ENCODE peak calls at places on chromosomes 7 and 10, in four cellular contexts. C, N, H and Q are unnamed samples.

GRCh38 chr7:134357486-134357885 is 40.8 kb upstream of the SLC35B4 start:
- DNase-seq in C (no peak), N (no peak), H (no peak), Q (peak; percentile 31)

GRCh38 chr10:106705576-106706526 is 458.7 kb downstream of the SORCS1 start:
- DNase-seq in C (peak; percentile 80), N (peak; percentile 68), H (peak; percentile 48), Q (peak; percentile 75)

GRCh38 chr7:70183278-70183677 is 585.0 kb downstream of the AUTS2 start:
- DNase-seq in C (no peak), N (peak; percentile 18), H (no peak), Q (peak; percentile 48)

GRCh38 chr10:127550861-127551260 is 1.8 kb downstream of the NPS start:
- DNase-seq in C (no peak), N (no peak), H (no peak), Q (no peak)

GRCh38 chr10:63173468-63174227 is 40.5 kb downstream of the NRBF2 start:
- DNase-seq in C (no peak), N (no peak), H (no peak), Q (no peak)

GRCh38 chr7:43785425-43785824 is 26.9 kb downstream of the BLVRA start:
- DNase-seq in C (no peak), N (no peak), H (no peak), Q (no peak)

GRCh38 chr7:55567495-55568070 is 4.7 kb downstream of the VOPP1 start:
- DNase-seq in C (no peak), N (no peak), H (no peak), Q (no peak)

GRCh38 chr10:100182908-100183307 is 2.9 kb downstream of the ERLIN1 start:
- DNase-seq in C (no peak), N (no peak), H (no peak), Q (no peak)

GRCh38 chr7:77338883-77339629 is 77.1 kb downstream of the GSAP start:
- DNase-seq in C (no peak), N (no peak), H (peak; percentile 35), Q (no peak)

GRCh38 chr7:79778786-79779382 is 325.4 kb upstream of the MAGI2 start:
- DNase-seq in C (no peak), N (no peak), H (no peak), Q (no peak)

GRCh38 chr10:78850611-78851010 is 218.2 kb upstream of the ZMIZ1 start:
- DNase-seq in C (no peak), N (no peak), H (no peak), Q (no peak)

GRCh38 chr7:91596287-91596686 is 284.2 kb downstream of the MTERF1 start:
- DNase-seq in C (no peak), N (peak; percentile 9), H (no peak), Q (no peak)

GRCh38 chr7:135856356-135857144 is 107.9 kb upstream of the FAM180A start:
- DNase-seq in C (no peak), N (no peak), H (no peak), Q (no peak)

GRCh38 chr7:17941171-17941490 is 837 bp upstream of the SNX13 start:
- DNase-seq in C (no peak), N (no peak), H (peak; percentile 18), Q (no peak)

GRCh38 chr10:22646291-22646926 is 68.0 kb downstream of the PIP4K2A start:
- DNase-seq in C (no peak), N (no peak), H (no peak), Q (no peak)

GRCh38 chr10:131825960-131826650 is 74.7 kb upstream of the PPP2R2D start:
- DNase-seq in C (no peak), N (no peak), H (no peak), Q (no peak)

GRCh38 chr10:49365675-49366415 is 30.0 kb downstream of the DRGX start:
- DNase-seq in C (peak; percentile 45), N (no peak), H (no peak), Q (no peak)

GRCh38 chr10:70568781-70569495 is 33.6 kb downstream of the PRF1 start:
- DNase-seq in C (no peak), N (no peak), H (no peak), Q (no peak)

GRCh38 chr10:119597405-119598186 is 832 bp upstream of the TIAL1 start:
- DNase-seq in C (no peak), N (no peak), H (no peak), Q (no peak)

GRCh38 chr10:71623098-71623985 is 96.2 kb downstream of the C10orf105 start:
- DNase-seq in C (no peak), N (no peak), H (no peak), Q (peak; percentile 34)

GRCh38 chr10:31706464-31706863 is 222.2 kb downstream of the ARHGAP12 start:
- DNase-seq in C (no peak), N (no peak), H (no peak), Q (no peak)

GRCh38 chr7:148299335-148299734 is 291.2 kb upstream of the C7orf33 start:
- DNase-seq in C (no peak), N (no peak), H (peak; percentile 30), Q (no peak)

GRCh38 chr10:97888641-97889262 is 39.1 kb downstream of the GOLGA7B start:
- DNase-seq in C (no peak), N (no peak), H (no peak), Q (no peak)

GRCh38 chr7:114944742-114945625 is 23.1 kb downstream of the MDFIC start:
- DNase-seq in C (no peak), N (no peak), H (no peak), Q (no peak)

GRCh38 chr7:18459439-18459838 is 36.1 kb upstream of the HDAC9 start:
- DNase-seq in C (no peak), N (no peak), H (no peak), Q (no peak)

GRCh38 chr10:110307805-110308204 is 3.1 kb upstream of the SMNDC1 start:
- DNase-seq in C (no peak), N (no peak), H (no peak), Q (no peak)

GRCh38 chr7:20329389-20330175 is 1.1 kb upstream of the ITGB8 start:
- DNase-seq in C (no peak), N (no peak), H (peak; percentile 60), Q (peak; percentile 68)

GRCh38 chr7:20331231-20331880 is 656 bp downstream of the ITGB8 start:
- DNase-seq in C (no peak), N (no peak), H (no peak), Q (no peak)

GRCh38 chr7:20331912-20332317 is 1.2 kb downstream of the ITGB8 start:
- DNase-seq in C (no peak), N (no peak), H (no peak), Q (no peak)

GRCh38 chr7:20330176-20330796 is 414 bp upstream of the ITGB8 start:
- DNase-seq in C (peak; percentile 80), N (no peak), H (peak; percentile 36), Q (peak; percentile 66)

DNA sequence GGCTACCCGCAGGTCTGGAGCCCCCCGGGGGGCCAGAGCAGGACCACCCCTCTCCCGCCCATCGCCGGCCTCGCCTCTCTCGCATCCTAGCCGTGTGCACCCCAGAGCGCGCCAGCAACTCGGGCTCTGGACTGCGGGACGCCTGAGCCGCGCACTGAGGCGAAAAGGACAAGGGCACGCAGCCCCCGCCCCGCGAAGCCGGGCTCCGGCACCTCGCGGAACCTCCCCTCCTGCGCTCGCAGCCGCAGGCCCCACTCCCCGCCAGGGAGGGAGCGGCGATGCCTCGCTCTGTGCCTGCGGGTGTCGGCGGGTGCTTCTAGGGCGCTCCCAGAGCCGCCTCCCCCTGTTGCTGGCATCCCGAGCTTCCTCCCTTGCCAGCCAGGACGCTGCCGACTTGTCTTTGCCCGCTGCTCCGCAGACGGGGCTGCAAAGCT is at the start of gene ITGB8:
- DNase-seq in C (peak; percentile 81), N (no peak), H (no peak), Q (peak; percentile 31)
- TF ChIP-seq SUZ12 in C (no peak), N (no peak), H (no peak), Q (no peak)

DNA sequence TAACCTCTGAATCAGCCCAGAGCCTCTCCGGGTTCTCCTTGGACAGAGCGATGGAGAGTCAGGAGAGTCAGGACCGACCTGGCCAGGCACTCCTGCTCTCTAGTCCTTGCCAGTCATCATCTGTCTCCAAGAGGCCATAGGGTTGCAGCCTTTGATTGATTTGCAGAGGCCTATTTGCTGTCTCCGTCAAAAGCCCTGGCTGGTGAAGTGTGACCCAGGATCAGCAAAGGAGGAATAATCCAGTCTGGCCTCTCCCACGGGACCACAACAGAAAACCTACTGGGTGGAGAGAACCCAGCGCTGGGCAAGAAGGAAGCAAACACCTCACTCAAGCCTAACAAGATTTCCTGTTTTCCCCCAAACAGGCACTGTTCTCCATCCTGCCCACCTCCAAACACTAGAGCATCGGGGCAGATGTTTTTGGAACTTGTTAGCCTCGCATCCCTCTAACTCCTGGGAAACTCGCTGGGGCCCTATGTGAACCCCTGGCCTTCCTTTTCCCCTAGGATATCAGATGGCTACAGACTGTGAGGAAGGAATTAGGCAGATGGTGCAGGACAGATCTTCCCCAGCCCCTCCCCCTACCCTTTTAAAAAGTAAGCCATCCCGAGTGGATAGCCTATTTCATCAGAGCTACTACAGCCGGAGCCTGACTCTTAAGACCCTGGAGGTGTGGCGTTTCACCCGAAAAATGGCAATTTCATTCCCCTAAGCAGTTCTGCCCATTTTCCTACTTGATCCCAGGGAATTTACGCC is 54.3 kb downstream of the PODXL start:
- DNase-seq in C (no peak), N (no peak), H (no peak), Q (no peak)
- TF ChIP-seq SUZ12 in C (no peak), N (no peak), H (no peak), Q (no peak)

GRCh38 chr10:12566161-12567115 is 217.1 kb downstream of the CAMK1D start:
- DNase-seq in C (no peak), N (no peak), H (no peak), Q (no peak)
- TF ChIP-seq SUZ12 in C (no peak), N (no peak), H (no peak), Q (no peak)

DNA sequence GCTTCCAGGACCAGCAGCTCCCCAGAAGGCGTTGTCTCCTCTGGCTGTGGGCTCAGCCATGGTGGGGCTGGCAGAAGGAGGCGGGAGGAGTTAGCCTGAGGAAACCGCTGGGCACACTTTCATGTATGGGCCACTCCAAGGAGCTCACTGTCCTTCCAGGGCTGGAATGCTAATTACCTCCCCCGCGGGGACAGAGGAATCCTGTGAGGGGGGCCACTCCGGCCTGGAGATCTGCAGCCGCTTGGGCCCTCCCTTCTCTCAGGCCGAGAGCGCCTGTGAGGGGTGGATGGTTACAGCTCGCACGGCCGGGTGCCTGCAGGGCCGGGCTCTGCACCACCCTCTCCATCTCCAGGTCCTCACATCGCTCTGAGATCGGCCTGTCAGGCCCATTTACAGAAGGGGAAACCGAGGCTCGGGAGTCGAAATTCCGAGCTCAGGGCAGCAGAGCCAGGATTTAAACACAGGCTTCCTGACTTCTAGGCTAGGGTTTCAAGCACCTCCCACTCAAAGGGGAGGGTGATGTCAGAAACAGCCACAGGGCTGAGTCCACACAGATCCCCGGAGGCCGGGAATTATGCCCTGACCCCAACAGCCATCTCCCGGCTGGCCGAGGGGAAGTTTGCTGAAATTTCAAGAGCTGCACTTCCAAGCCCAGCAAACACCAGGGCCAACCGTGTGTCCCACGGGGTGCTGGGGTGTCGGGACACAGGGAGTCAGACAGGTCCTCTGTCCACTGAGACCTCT is 59.1 kb downstream of the PDGFA start:
- DNase-seq in C (peak; percentile 52), N (no peak), H (peak; percentile 61), Q (no peak)
- TF ChIP-seq SUZ12 in C (no peak), N (no peak), H (no peak), Q (no peak)

GRCh38 chr7:5214641-5215040 is 24.6 kb downstream of the WIPI2 start:
- DNase-seq in C (no peak), N (no peak), H (no peak), Q (no peak)
- TF ChIP-seq SUZ12 in C (no peak), N (no peak), H (no peak), Q (no peak)